ENCODE peak calls at places on chromosomes 13 and 19, in seven cellular contexts. D, C, J, Z, S, G and L are unnamed samples.

GRCh38 chr19:38653028-38653571 is 5.7 kb downstream of the ACTN4 start:
- DNase-seq in D (no peak), C (no peak), J (peak), Z (no peak), S (no peak), G (peak), L (peak)

GRCh38 chr13:80069374-80069773 is 271.6 kb downstream of the SPRY2 start:
- DNase-seq in D (no peak), C (no peak), J (no peak), Z (no peak), S (no peak), G (no peak), L (no peak)

GRCh38 chr19:11767633-11768133 is 883 bp downstream of the ZNF441 start:
- DNase-seq in D (no peak), C (peak), J (no peak), Z (no peak), S (no peak), G (peak), L (peak)

GRCh38 chr13:35961002-35961401 is 170.2 kb downstream of the DCLK1 start:
- DNase-seq in D (no peak), C (no peak), J (no peak), Z (no peak), S (no peak), G (no peak), L (no peak)

GRCh38 chr19:39438270-39438934 is 2.7 kb upstream of the RPS16 start:
- DNase-seq in D (no peak), C (no peak), J (no peak), Z (no peak), S (no peak), G (peak), L (peak)

GRCh38 chr13:110258876-110259631 is 47.9 kb downstream of the COL4A1 start:
- DNase-seq in D (no peak), C (no peak), J (no peak), Z (no peak), S (no peak), G (no peak), L (no peak)

GRCh38 chr13:114105351-114106225 is 26.8 kb downstream of the RASA3 start:
- DNase-seq in D (no peak), C (no peak), J (no peak), Z (no peak), S (no peak), G (no peak), L (peak)

GRCh38 chr13:51668580-51669195 is 84.4 kb downstream of the WDFY2 start:
- DNase-seq in D (no peak), C (no peak), J (no peak), Z (no peak), S (no peak), G (no peak), L (no peak)

GRCh38 chr19:19866599-19867248 is 1.0 kb downstream of the ZNF253 start:
- DNase-seq in D (no peak), C (peak), J (peak), Z (no peak), S (no peak), G (peak), L (peak)

GRCh38 chr19:29612801-29613595 is 6.9 kb downstream of the POP4 start:
- DNase-seq in D (no peak), C (no peak), J (no peak), Z (no peak), S (no peak), G (no peak), L (no peak)